ENCODE peak calls at places on chromosome 2, in eight cellular contexts. One of them, this sample, is unnamed.

GRCh38 chr2:26782876-26783704 is 2.8 kb upstream of the CENPA start:
- DNase-seq in caudate nucleus: no peak
- DNase-seq in PC-3: no peak
- DNase-seq in pancreas: no peak
- DNase-seq in RPMI7951: no peak
- DNase-seq in C1 segment of cervical spinal cord: no peak
- DNase-seq in A549: no peak
- DNase-seq in anterior cingulate cortex: no peak
- DNase-seq in this sample: no peak

GRCh38 chr2:101197215-101197745 is 46.1 kb upstream of the TBC1D8 start:
- DNase-seq in RPMI7951: peak; percentile 28
- DNase-seq in caudate nucleus: no peak
- DNase-seq in PC-3: peak; percentile 46
- DNase-seq in C1 segment of cervical spinal cord: no peak
- DNase-seq in anterior cingulate cortex: no peak
- DNase-seq in A549: no peak
- DNase-seq in pancreas: no peak
- DNase-seq in this sample: peak; percentile 30

GRCh38 chr2:33420726-33421125 is 55.7 kb upstream of the RASGRP3 start:
- DNase-seq in A549: no peak
- DNase-seq in pancreas: no peak
- DNase-seq in anterior cingulate cortex: no peak
- DNase-seq in PC-3: no peak
- DNase-seq in caudate nucleus: no peak
- DNase-seq in C1 segment of cervical spinal cord: no peak
- DNase-seq in RPMI7951: no peak
- DNase-seq in this sample: peak; percentile 60

GRCh38 chr2:241279413-241279812 is 36.1 kb downstream of the HDLBP start:
- DNase-seq in caudate nucleus: no peak
- DNase-seq in anterior cingulate cortex: no peak
- DNase-seq in PC-3: no peak
- DNase-seq in pancreas: no peak
- DNase-seq in A549: no peak
- DNase-seq in RPMI7951: peak; percentile 18
- DNase-seq in C1 segment of cervical spinal cord: no peak
- DNase-seq in this sample: no peak

GRCh38 chr2:96823203-96823602 is 7.1 kb downstream of the CNNM3 start:
- DNase-seq in anterior cingulate cortex: no peak
- DNase-seq in A549: no peak
- DNase-seq in PC-3: no peak
- DNase-seq in C1 segment of cervical spinal cord: no peak
- DNase-seq in RPMI7951: no peak
- DNase-seq in pancreas: no peak
- DNase-seq in caudate nucleus: no peak
- DNase-seq in this sample: no peak

GRCh38 chr2:69154031-69154430 is 141.1 kb downstream of the ANTXR1 start:
- DNase-seq in RPMI7951: peak; percentile 57
- DNase-seq in caudate nucleus: no peak
- DNase-seq in PC-3: no peak
- DNase-seq in C1 segment of cervical spinal cord: no peak
- DNase-seq in anterior cingulate cortex: no peak
- DNase-seq in pancreas: no peak
- DNase-seq in A549: no peak
- DNase-seq in this sample: no peak

GRCh38 chr2:112891333-112891950 is 19.5 kb upstream of the IL37 start:
- DNase-seq in C1 segment of cervical spinal cord: no peak
- DNase-seq in PC-3: peak; percentile 84
- DNase-seq in RPMI7951: no peak
- DNase-seq in pancreas: no peak
- DNase-seq in A549: no peak
- DNase-seq in caudate nucleus: no peak
- DNase-seq in anterior cingulate cortex: no peak
- DNase-seq in this sample: no peak

GRCh38 chr2:70820499-70820898 is at the start of gene CLEC4F:
- DNase-seq in A549: no peak
- DNase-seq in anterior cingulate cortex: no peak
- DNase-seq in caudate nucleus: no peak
- DNase-seq in RPMI7951: no peak
- DNase-seq in C1 segment of cervical spinal cord: no peak
- DNase-seq in pancreas: no peak
- DNase-seq in PC-3: no peak
- DNase-seq in this sample: no peak

GRCh38 chr2:110702981-110703380 is 25.1 kb upstream of the BUB1 start:
- DNase-seq in anterior cingulate cortex: no peak
- DNase-seq in A549: no peak
- DNase-seq in RPMI7951: no peak
- DNase-seq in caudate nucleus: no peak
- DNase-seq in C1 segment of cervical spinal cord: no peak
- DNase-seq in pancreas: no peak
- DNase-seq in PC-3: no peak
- DNase-seq in this sample: no peak

GRCh38 chr2:230898661-230899091 is 26.4 kb downstream of the GPR55 start:
- DNase-seq in RPMI7951: no peak
- DNase-seq in PC-3: no peak
- DNase-seq in C1 segment of cervical spinal cord: no peak
- DNase-seq in caudate nucleus: no peak
- DNase-seq in A549: no peak
- DNase-seq in pancreas: no peak
- DNase-seq in anterior cingulate cortex: no peak
- DNase-seq in this sample: no peak

GRCh38 chr2:234464291-234464645 is 32.6 kb downstream of the ARL4C start:
- DNase-seq in C1 segment of cervical spinal cord: no peak
- DNase-seq in PC-3: no peak
- DNase-seq in RPMI7951: no peak
- DNase-seq in pancreas: no peak
- DNase-seq in caudate nucleus: no peak
- DNase-seq in A549: no peak
- DNase-seq in anterior cingulate cortex: no peak
- DNase-seq in this sample: no peak

This sample was measured in endothelial cell of umbilical vein.